ENCODE peak calls at places on chromosomes 4 and X, in ten cellular contexts. G is ovary, J is esophagus squamous epithelium, H is A549, T is NB4, V is stomach, A is HCT116, K is body of pancreas, E is Peyer's patch, R is H1. D is an unnamed sample.

GRCh38 chr4:97576955-97577354 is 566.3 kb downstream of the STPG2 start:
- DNase-seq in R (no peak), H (no peak), T (no peak), K (no peak), A (no peak), E (no peak), G (no peak), J (no peak), V (no peak), D (no peak)

GRCh38 chr4:93152461-93152860 is 676.1 kb upstream of the ATOH1 start:
- DNase-seq in E (no peak), R (no peak), A (no peak), J (no peak), K (no peak), H (no peak), T (no peak), G (no peak), V (no peak), D (no peak)

GRCh38 chr4:1559896-1560650 is 124.0 kb downstream of the FAM53A start:
- DNase-seq in G (no peak), H (no peak), T (peak), J (no peak), A (no peak), K (no peak), R (no peak), V (no peak), E (no peak), D (no peak)

GRCh38 chrX:110359273-110359672 is 625 bp downstream of the RTL9 start:
- DNase-seq in K (no peak), H (no peak), V (no peak), T (no peak), R (no peak), E (no peak), J (no peak), G (no peak), A (no peak), D (no peak)

GRCh38 chr4:108244576-108244975 is 75.8 kb upstream of the LEF1 start:
- DNase-seq in H (no peak), A (no peak), J (no peak), G (no peak), T (no peak), E (no peak), K (no peak), R (no peak), V (no peak), D (no peak)

GRCh38 chr4:128130621-128131020 is 69.5 kb downstream of the LARP1B start:
- DNase-seq in H (no peak), T (no peak), A (no peak), J (no peak), K (no peak), V (no peak), E (no peak), G (no peak), R (no peak), D (no peak)

GRCh38 chr4:156475322-156475721 is 496.3 kb downstream of the PDGFC start:
- DNase-seq in H (no peak), G (no peak), T (peak), A (peak), V (no peak), R (no peak), K (no peak), E (no peak), J (no peak), D (no peak)

GRCh38 chr4:30726090-30726668 is 6.0 kb downstream of the PCDH7 start:
- DNase-seq in V (no peak), E (no peak), A (no peak), R (no peak), G (no peak), T (no peak), K (no peak), J (no peak), H (no peak), D (no peak)

GRCh38 chr4:45578874-45579273 is 545.0 kb downstream of the GABRG1 start:
- DNase-seq in G (no peak), A (no peak), T (no peak), E (no peak), J (no peak), R (no peak), V (no peak), K (no peak), H (no peak), D (no peak)

GRCh38 chr4:155960522-155960921 is 6.9 kb upstream of the CTSO start:
- DNase-seq in G (no peak), H (no peak), A (no peak), E (no peak), R (no peak), V (no peak), T (no peak), J (no peak), K (no peak), D (no peak)

GRCh38 chr4:186924723-186925122 is 201.1 kb upstream of the FAT1 start:
- DNase-seq in A (no peak), K (no peak), G (no peak), R (no peak), V (no peak), H (no peak), E (no peak), T (no peak), J (no peak), D (no peak)

GRCh38 chrX:153519569-153520285 is 2.3 kb downstream of the ATP2B3 start:
- DNase-seq in E (no peak), K (no peak), G (no peak), R (no peak), T (no peak), V (no peak), J (no peak), H (peak), A (no peak), D (no peak)

GRCh38 chrX:119686087-119686639 is 6.8 kb downstream of the SEPTIN6 start:
- DNase-seq in E (peak), V (no peak), R (no peak), K (no peak), A (no peak), T (peak), H (no peak), J (no peak), G (no peak), D (no peak)

GRCh38 chr4:6840062-6840976 is 57.8 kb downstream of the KIAA0232 start:
- DNase-seq in J (no peak), A (no peak), T (peak), R (no peak), G (no peak), H (no peak), E (no peak), K (no peak), V (no peak), D (no peak)

GRCh38 chr4:3643518-3644433 is 111.6 kb upstream of the LRPAP1 start:
- DNase-seq in R (no peak), V (no peak), H (no peak), G (no peak), A (no peak), T (no peak), E (no peak), J (no peak), K (no peak), D (no peak)

GRCh38 chr4:173413043-173413442 is 14.1 kb upstream of the SCRG1 start:
- DNase-seq in K (no peak), G (no peak), J (no peak), V (no peak), H (no peak), E (no peak), T (peak), R (no peak), A (no peak), D (no peak)

DNA sequence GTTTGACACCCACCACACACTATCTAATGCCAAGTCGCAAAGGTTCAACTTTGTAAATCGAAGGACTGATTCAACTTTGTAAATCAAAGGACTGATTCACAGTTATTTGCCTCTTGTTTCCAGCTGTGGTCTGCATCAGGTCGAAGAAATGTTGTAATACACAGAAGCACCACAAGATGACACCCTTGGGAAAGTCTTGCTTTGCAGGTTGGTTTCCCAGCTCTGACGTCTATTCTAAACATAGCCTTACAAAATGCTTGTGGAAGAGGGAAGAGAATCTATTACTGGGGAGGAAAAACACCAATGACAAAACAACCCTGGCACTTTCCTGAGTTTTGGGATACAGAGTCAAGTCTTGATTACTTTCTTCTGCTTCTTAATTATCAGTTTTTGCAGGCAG is 35.3 kb downstream of the SUPT20HL1 start:
- DNase-seq in V (peak), A (peak), K (peak), G (peak), E (peak), T (peak), H (peak), R (no peak), J (no peak), D (no peak)
- TF ChIP-seq POLR2A in V (no peak), A (no peak), K (no peak), G (no peak), E (no peak), T (no peak), H (no peak), R (no peak), J (no peak), D (no peak)

DNA sequence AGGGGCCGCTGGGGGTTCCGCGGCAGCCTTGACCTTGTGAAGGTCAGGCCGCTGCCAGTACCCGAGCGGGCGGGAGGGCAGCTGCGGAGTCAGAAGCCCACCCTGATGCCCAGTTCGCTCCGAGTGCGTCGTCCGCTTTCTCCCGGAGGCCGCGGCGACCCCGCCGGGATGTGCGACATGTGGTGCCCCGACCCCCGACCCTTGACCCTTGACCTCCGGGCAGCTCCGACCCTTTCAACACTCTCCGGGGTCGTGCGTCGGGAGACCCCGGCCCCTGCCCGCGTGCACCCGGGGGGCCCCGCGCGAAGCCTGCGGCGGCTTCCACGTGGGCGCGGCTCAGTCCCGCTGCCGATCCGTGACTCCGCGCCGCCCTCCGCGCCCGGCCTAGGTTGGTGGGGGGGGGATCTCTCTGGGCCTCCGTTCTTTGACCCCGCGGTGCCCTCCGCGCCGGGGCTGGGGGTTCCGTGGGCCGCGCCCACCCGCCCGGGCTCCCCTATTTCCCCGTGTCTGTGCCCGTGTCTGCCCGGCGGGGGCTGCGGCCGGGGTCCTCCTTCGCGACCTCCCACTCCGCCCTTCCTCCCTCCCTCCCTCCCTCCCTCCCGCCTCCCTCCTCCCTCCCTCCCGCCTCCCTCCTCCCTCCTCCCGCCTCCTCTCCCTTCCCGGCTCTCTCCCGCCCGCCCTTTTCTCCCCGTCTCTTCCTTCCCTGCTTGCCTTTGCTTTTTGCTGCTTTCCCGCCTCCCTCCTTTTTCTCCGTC is 640 bp upstream of the SLC25A6 start:
- DNase-seq in K (peak), A (no peak), R (no peak), G (peak), J (no peak), E (no peak), T (peak), V (peak), H (peak), D (no peak)
- TF ChIP-seq POLR2A in K (peak), A (no peak), R (peak), G (peak), J (no peak), E (no peak), T (peak), V (no peak), H (no peak), D (no peak)

GRCh38 chr4:40627540-40627939 is 2.1 kb downstream of the RBM47 start:
- DNase-seq in V (no peak), A (no peak), H (no peak), T (no peak), J (no peak), G (no peak), E (no peak), K (no peak), R (no peak), D (no peak)

GRCh38 chr4:40630335-40631021 is 814 bp upstream of the RBM47 start:
- DNase-seq in J (no peak), E (peak), V (peak), A (peak), T (no peak), K (peak), R (peak), G (peak), H (peak), D (peak)

GRCh38 chr4:40628888-40629287 is 776 bp downstream of the RBM47 start:
- DNase-seq in J (no peak), V (no peak), G (no peak), A (no peak), T (no peak), K (no peak), E (no peak), H (no peak), R (no peak), D (no peak)

GRCh38 chr4:40626183-40626990 is 3.3 kb downstream of the RBM47 start:
- DNase-seq in A (no peak), J (no peak), V (no peak), R (no peak), G (peak), H (no peak), T (no peak), E (no peak), K (peak), D (no peak)

GRCh38 chr4:40629401-40630334 is at the start of gene RBM47:
- DNase-seq in A (peak), T (peak), K (peak), G (peak), R (peak), V (peak), E (peak), H (no peak), J (no peak), D (peak)
- TF ChIP-seq POLR2A in A (no peak), T (no peak), K (peak), G (no peak), R (peak), V (peak), E (peak), H (peak), J (no peak), D (peak)

GRCh38 chr4:39626261-39626660 is 12.4 kb downstream of the SMIM14 start:
- DNase-seq in H (no peak), G (no peak), K (no peak), A (no peak), E (peak), T (peak), R (no peak), J (no peak), V (no peak), D (no peak)

GRCh38 chr4:39631700-39632079 is 7.0 kb downstream of the SMIM14 start:
- DNase-seq in J (no peak), R (no peak), K (no peak), V (no peak), E (no peak), A (no peak), T (no peak), G (no peak), H (no peak), D (no peak)

GRCh38 chr4:39627413-39627812 is 11.3 kb downstream of the SMIM14 start:
- DNase-seq in R (no peak), E (no peak), T (no peak), V (no peak), G (no peak), J (no peak), K (no peak), H (no peak), A (no peak), D (no peak)

GRCh38 chr4:39621582-39621981 is 17.1 kb downstream of the SMIM14 start:
- DNase-seq in K (peak), G (peak), H (no peak), J (no peak), V (peak), R (no peak), A (peak), T (peak), E (no peak), D (no peak)

DNA sequence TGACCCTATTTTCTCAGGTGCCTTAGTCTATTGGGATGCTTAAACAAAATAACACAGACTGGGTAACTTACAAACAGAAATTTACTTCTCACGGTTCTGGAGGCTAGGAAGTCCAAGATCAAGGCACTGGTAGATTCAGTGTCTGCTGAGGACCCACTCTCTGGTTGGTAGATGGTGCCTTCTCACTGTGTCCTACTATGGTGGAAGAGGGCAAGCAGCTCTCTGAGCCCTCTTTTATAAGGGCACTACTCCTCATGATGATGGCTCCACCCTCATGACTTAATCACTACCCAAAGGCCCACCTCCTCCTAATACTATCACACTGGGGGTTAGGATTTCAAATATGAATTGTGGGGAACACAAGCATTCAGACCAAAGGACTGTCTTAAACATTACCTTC is 11.8 kb downstream of the SMIM14 start:
- DNase-seq in V (no peak), H (no peak), R (no peak), A (no peak), E (no peak), G (no peak), J (no peak), K (no peak), T (no peak), D (no peak)
- TF ChIP-seq POLR2A in V (no peak), H (no peak), R (no peak), A (no peak), E (no peak), G (no peak), J (no peak), K (no peak), T (no peak), D (no peak)

DNA sequence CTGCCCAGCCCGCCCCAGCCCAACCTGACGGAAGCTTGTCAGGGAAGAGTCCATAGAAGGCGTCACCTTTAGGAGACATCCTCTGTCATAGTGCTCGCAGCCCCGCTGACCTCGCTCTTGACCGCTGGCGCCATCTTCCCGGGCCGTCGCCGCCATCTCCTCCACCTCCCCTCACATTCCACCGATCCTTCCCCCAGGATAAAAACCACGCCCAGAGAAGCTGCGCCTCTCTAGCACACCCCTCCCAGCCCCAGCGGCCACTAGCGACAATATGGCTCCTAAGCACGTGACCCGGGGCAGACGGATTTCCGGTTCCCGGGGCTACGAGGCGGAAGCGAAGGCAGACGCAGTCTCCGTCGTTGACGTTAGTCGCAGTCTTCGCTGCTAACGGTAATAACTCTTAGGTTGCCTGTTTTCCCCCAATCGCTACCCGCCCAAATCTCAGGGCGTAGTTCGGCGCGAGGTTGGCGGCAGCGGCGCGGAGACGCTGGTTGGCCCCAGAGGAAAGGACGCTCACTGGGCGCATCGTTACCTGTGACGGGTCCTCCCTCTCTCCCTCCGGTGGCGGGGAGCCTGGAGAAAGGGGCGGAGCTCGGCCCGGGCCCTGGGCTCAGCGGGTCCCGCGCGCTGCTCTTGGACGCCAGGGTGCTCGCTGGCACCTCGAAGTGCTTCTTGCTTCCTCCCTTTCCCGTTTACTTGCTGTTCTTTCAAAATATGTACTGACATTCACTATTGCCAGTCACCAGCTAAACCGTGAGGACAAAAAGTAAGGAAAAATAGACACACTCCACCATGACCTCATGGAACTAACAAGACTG is at the start of the genes RCHY1 and THAP6:
- DNase-seq in G (peak), T (peak), R (peak), A (peak), V (peak), H (peak), E (peak), J (peak), K (peak), D (peak)
- TF ChIP-seq POLR2A in G (peak), T (peak), R (peak), A (peak), V (peak), H (peak), E (peak), J (no peak), K (peak), D (peak)

DNA sequence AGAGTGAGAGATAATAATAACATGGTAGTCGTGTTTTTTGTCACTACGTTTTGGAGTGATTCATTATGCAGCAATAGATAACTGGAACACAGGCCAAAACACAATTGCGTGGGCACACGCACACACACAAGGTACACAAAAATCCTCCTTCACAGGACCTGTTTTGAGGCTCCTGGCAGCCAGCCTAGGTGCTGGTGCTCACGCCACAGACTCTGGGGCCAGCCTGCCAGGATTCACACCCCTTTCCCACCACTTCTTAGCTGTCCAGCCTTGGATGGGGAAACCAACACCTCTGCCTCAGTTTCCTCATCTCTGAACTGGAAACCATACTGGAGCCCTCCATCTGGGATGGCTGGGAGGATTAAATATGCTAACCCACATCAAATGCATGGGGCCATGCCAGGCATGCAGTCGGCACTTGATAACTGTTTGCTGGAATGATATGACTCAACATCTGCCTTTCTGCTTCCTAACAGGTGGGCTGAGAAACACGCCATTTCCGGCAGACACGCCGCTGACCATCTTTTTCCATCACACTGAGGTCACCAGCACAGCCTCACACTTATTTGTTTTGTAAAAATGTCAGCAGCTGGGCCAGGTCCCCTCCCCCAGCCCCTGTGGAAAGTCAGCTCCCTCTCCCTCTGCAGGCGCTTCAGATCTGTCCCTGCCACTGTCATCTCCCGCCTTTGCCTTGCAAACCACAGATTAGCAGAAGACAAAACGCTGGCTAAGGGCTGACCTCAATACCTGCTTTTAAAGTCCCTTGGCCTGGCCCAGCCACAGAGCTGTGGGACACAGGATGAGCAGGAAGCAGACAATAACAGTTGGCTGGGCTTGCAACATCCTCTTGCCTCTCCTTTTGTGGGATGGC is 237.5 kb downstream of the BCOR start:
- DNase-seq in H (peak), V (peak), R (no peak), G (peak), K (no peak), A (peak), E (peak), J (no peak), T (peak), D (no peak)
- TF ChIP-seq POLR2A in H (no peak), V (no peak), R (no peak), G (no peak), K (no peak), A (no peak), E (no peak), J (no peak), T (no peak), D (no peak)